ENCODE peak calls at places on chromosome 7, in six cellular contexts. R is WERI-Rb-1, F is NCI-H1105, C is NCI-H2107, A is EL, Z is cardiac muscle cell. B is an unnamed sample.

GRCh38 chr7:66781408-66782090 is 41.0 kb downstream of the RABGEF1 start:
- DNase-seq in R (no peak), F (no peak), C (no peak), A (no peak), Z (no peak), B (no peak)

GRCh38 chr7:129343099-129343700 is 91.0 kb upstream of the STRIP2 start:
- DNase-seq in R (no peak), F (peak), C (peak), A (peak), Z (peak), B (peak)

GRCh38 chr7:157994319-157994718 is 593.3 kb downstream of the PTPRN2 start:
- DNase-seq in R (no peak), F (no peak), C (no peak), A (no peak), Z (no peak), B (no peak)

GRCh38 chr7:73869011-73869785 is 8.2 kb downstream of the TMEM270 start:
- DNase-seq in R (no peak), F (no peak), C (no peak), A (no peak), Z (no peak), B (no peak)

GRCh38 chr7:105156731-105157130 is 142.7 kb downstream of the KMT2E start:
- DNase-seq in R (no peak), F (no peak), C (no peak), A (no peak), Z (peak), B (no peak)

GRCh38 chr7:37215524-37215923 is 233.1 kb downstream of the ELMO1 start:
- DNase-seq in R (no peak), F (no peak), C (no peak), A (no peak), Z (no peak), B (no peak)

GRCh38 chr7:50308301-50309129 is 4.0 kb downstream of the IKZF1 start:
- DNase-seq in R (no peak), F (no peak), C (no peak), A (no peak), Z (no peak), B (no peak)

GRCh38 chr7:67738958-67739357 is 742.3 kb downstream of the TYW1 start:
- DNase-seq in R (peak), F (no peak), C (no peak), A (no peak), Z (peak), B (peak)

GRCh38 chr7:134886353-134887057 is 99.8 kb upstream of the AGBL3 start:
- DNase-seq in R (no peak), F (peak), C (no peak), A (peak), Z (peak), B (peak)

GRCh38 chr7:2924866-2925840 is 81.0 kb upstream of the GNA12 start:
- DNase-seq in R (no peak), F (peak), C (no peak), A (no peak), Z (peak), B (no peak)

GRCh38 chr7:73530800-73531199 is 8.7 kb upstream of the BAZ1B start:
- DNase-seq in R (no peak), F (no peak), C (no peak), A (no peak), Z (peak), B (no peak)

GRCh38 chr7:143305423-143306070 is 10.4 kb upstream of the CLCN1 start:
- DNase-seq in R (peak), F (no peak), C (no peak), A (peak), Z (peak), B (peak)

GRCh38 chr7:28536259-28536658 is 123.9 kb downstream of the CREB5 start:
- DNase-seq in R (no peak), F (no peak), C (no peak), A (peak), Z (peak), B (peak)

GRCh38 chr7:129783097-129783919 is 169.5 kb downstream of the UBE2H start:
- DNase-seq in R (no peak), F (no peak), C (no peak), A (no peak), Z (no peak), B (no peak)

GRCh38 chr7:15674586-15674985 is 11.9 kb downstream of the MEOX2 start:
- DNase-seq in R (no peak), F (no peak), C (no peak), A (no peak), Z (no peak), B (no peak)

GRCh38 chr7:84236398-84236797 is 41.8 kb upstream of the SEMA3A start:
- DNase-seq in R (no peak), F (no peak), C (no peak), A (peak), Z (peak), B (peak)

GRCh38 chr7:154484406-154484805 is 432.2 kb downstream of the DPP6 start:
- DNase-seq in R (peak), F (peak), C (no peak), A (no peak), Z (no peak), B (no peak)

GRCh38 chr7:125363873-125364272 is 434.2 kb upstream of the POT1 start:
- DNase-seq in R (no peak), F (no peak), C (no peak), A (no peak), Z (peak), B (no peak)

GRCh38 chr7:82263880-82264751 is 179.5 kb downstream of the CACNA2D1 start:
- DNase-seq in R (no peak), F (peak), C (no peak), A (no peak), Z (no peak), B (no peak)

GRCh38 chr7:20444041-20444440 is 113.3 kb downstream of the ITGB8 start:
- DNase-seq in R (no peak), F (no peak), C (no peak), A (no peak), Z (peak), B (no peak)

GRCh38 chr7:84529480-84530205 is 335.1 kb upstream of the SEMA3A start:
- DNase-seq in R (no peak), F (no peak), C (no peak), A (peak), Z (peak), B (peak)

GRCh38 chr7:155885162-155886160 is 73.2 kb upstream of the SHH start:
- DNase-seq in R (no peak), F (no peak), C (no peak), A (peak), Z (peak), B (peak)

GRCh38 chr7:45157653-45158401 is at the start of gene RAMP3:
- DNase-seq in R (no peak), F (no peak), C (no peak), A (no peak), Z (no peak), B (no peak)

GRCh38 chr7:29620531-29620930 is 56.9 kb downstream of the PRR15 start:
- DNase-seq in R (peak), F (no peak), C (no peak), A (no peak), Z (no peak), B (no peak)